ENCODE peak calls at places on chromosomes 1 and 21, in five cellular contexts. H is astrocyte of the spinal cord, G is A549, N is heart right ventricle, Q is IMR-90. M is an unnamed sample.
A peak's percentile ranks its signal among the peaks of the same experiment; 100 is the strongest.

GRCh38 chr1:28050746-28051145 is 37.7 kb downstream of the EYA3 start:
- DNase-seq in H (no peak), G (no peak), N (no peak), Q (no peak), M (no peak)

GRCh38 chr21:33039542-33039941 is 13.8 kb downstream of the OLIG2 start:
- DNase-seq in H (no peak), G (no peak), N (no peak), Q (no peak), M (peak; percentile 67)

GRCh38 chr1:162136760-162137537 is 67.5 kb downstream of the NOS1AP start:
- DNase-seq in H (peak; percentile 76), G (peak; percentile 68), N (no peak), Q (peak; percentile 85), M (no peak)

GRCh38 chr1:46520063-46520911 is 30.7 kb downstream of the DMBX1 start:
- DNase-seq in H (peak; percentile 69), G (peak; percentile 64), N (no peak), Q (peak; percentile 75), M (peak; percentile 96)

GRCh38 chr1:38173157-38173831 is 126.7 kb upstream of the POU3F1 start:
- DNase-seq in H (no peak), G (no peak), N (no peak), Q (no peak), M (no peak)

GRCh38 chr1:84020151-84020550 is 21.2 kb upstream of the TTLL7 start:
- DNase-seq in H (no peak), G (no peak), N (no peak), Q (no peak), M (no peak)

GRCh38 chr1:15736035-15736665 is at the start of gene SLC25A34:
- DNase-seq in H (no peak), G (no peak), N (peak; percentile 83), Q (no peak), M (no peak)

GRCh38 chr1:50969611-50970507 is at the start of gene CDKN2C:
- DNase-seq in H (peak; percentile 81), G (no peak), N (peak; percentile 61), Q (peak; percentile 86), M (peak; percentile 90)

GRCh38 chr1:111884772-111885443 is 104.6 kb downstream of the KCND3 start:
- DNase-seq in H (no peak), G (no peak), N (no peak), Q (no peak), M (no peak)

GRCh38 chr1:223228931-223229528 is 86.0 kb upstream of the TLR5 start:
- DNase-seq in H (no peak), G (no peak), N (no peak), Q (no peak), M (no peak)

GRCh38 chr1:81042225-81042624 is 758.5 kb upstream of the ADGRL2 start:
- DNase-seq in H (no peak), G (no peak), N (no peak), Q (no peak), M (no peak)

GRCh38 chr1:115428676-115429075 is 90.6 kb upstream of the NGF start:
- DNase-seq in H (no peak), G (no peak), N (no peak), Q (no peak), M (no peak)

GRCh38 chr1:14597343-14598006 is 1.0 kb upstream of the KAZN start:
- DNase-seq in H (peak; percentile 26), G (no peak), N (no peak), Q (no peak), M (no peak)

DNA sequence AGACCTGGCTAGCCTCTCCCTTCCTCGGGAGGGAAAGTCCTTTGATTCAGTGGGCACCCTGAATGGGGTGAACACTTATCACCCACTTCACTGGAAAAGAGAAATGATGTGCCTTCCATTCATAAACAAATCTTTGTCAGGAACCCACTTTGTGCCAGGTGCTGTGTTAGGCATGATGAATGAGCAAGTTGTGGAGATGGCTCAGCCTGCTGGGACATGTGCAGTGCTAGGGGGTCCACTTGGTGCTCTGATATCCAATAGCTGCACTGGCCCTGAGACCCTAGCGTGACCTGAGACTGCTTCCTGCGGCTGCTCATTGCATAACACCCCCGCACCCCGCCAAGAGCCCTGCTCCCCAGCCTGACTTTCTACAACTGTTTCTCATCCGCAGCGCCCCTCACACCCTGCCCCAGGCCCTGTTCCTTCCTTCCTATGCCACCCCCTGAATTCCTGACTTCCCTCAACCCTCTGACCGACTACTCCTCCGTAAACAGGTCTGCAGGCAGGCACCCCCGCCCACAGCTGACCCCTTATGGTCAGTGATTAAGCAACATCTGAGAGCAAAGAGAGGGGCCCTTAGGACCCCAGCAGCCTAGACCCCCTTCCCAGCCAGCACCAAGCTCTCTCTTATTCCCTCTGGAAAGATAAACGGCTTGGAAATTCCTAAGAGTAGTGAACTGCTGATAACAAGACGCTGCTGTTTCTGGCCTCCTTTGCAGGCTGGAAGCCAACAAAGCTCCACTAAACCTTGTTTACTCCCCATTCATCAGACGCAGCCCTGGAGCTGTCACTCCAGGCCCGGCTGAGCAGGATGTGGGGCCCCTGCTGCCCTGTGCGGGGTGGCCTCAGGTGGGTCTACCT is 12.9 kb downstream of the CSRP1 start:
- DNase-seq in H (no peak), G (no peak), N (peak; percentile 45), Q (peak; percentile 79), M (peak; percentile 79)
- H3K4me3 ChIP-seq in H (no peak overlapping the region), G (no peak overlapping the region), N (no peak overlapping the region), Q (no peak overlapping the region), M (no peak overlapping the region)

GRCh38 chr1:218459450-218459849 is 114.3 kb downstream of the TGFB2 start:
- DNase-seq in H (peak; percentile 73), G (no peak), N (peak; percentile 37), Q (no peak), M (no peak)

GRCh38 chr1:218460367-218460766 is 115.2 kb downstream of the TGFB2 start:
- DNase-seq in H (peak; percentile 92), G (peak; percentile 48), N (no peak), Q (peak; percentile 61), M (no peak)

GRCh38 chr1:218462116-218462515 is 117.0 kb downstream of the TGFB2 start:
- DNase-seq in H (no peak), G (no peak), N (no peak), Q (no peak), M (no peak)

GRCh38 chr1:218461351-218461750 is 116.2 kb downstream of the TGFB2 start:
- DNase-seq in H (no peak), G (no peak), N (no peak), Q (peak; percentile 61), M (no peak)

DNA sequence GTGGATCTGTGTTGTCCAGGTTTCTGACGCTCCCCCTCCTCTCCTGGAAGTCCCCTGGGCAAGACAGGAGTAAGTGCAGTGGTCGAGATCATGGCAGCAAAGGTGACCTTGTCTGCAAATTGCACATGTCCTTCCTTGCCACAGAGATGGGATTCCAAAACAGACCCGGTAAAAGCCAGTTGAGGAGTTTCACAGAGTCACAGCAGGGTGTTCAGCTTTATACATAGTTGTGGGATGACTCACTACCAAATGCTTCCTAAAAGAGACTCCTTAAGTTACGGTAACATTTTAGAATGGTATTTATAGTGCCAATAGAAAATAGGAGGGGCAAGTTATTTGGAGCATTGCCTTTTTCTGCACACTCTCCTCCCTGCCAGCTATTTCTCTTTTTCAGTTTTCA is 114.7 kb downstream of the TGFB2 start:
- DNase-seq in H (peak; percentile 96), G (peak; percentile 78), N (no peak), Q (peak; percentile 84), M (no peak)
- H3K4me3 ChIP-seq in H (no peak overlapping the region), G (peak overlapping the region; percentile 10), N (no peak overlapping the region), Q (no peak overlapping the region), M (no peak overlapping the region)

DNA sequence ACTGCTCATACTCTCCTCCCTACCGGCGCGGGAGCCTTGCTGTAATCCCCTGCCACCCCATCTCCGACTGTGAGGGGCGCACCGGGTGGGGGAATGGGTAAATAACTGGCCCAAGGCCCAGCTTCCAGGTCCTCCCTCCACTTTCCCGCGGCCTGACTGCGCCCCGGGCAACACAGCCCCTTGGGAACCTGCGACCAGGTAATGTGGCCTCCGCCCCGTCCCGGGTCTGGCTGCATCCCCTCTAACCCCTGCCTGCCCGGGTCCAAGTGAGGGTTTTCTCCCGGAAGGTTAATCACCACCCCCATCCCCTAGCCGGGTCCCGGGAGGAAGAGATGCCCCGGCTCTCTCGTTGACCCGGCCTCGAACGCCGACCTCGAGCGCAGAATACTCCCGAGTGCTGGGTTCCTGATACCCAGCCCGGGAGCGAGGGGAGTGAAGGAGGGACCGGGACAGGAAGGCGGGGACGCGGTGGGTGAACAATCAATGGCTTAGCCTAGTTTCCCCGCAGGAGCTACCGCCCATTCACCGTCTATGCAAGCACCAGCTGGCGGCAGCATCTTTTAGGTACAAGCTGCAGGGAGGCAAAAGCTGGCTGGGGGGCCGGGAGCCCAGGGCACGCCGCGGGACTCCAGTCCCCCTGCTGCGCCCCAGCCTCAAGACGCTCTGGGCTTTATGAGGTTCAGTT is 5.9 kb upstream of the LHX9 start:
- DNase-seq in H (no peak), G (no peak), N (no peak), Q (no peak), M (peak; percentile 70)
- H3K4me3 ChIP-seq in H (no peak overlapping the region), G (peak overlapping the region; percentile 46), N (peak overlapping the region; percentile 18), Q (no peak overlapping the region), M (peak overlapping the region; percentile 36)

DNA sequence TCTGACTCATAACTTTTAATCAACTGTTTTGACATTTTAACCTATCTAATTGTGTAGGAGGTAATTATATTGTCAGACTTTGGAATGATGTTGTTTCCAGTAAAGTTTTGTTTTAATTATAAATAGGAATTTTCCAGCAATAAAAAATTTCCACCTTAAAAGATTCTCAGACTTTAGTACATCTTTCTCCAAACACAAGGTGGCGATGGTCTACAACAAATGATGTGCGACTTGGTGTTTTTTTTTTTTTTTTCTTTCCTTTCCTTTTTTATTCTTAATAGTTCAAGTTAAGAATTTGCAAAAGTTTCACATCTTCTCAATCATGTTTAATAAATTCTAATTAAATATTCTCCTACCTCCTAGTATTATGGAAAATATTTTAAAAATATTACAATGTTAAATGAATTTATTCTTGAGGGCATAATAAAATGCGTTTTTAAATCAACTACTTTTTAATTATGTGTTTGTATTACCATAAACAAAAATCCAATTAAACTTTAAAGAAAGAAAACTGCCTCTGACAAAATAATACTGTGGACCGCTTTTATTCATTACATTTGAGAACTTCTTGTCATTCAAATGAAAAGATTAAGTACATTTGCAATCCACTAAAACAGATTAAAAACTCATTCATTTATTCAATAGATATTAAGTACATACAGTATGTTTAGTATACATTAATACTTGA is 4.4 kb upstream of the ADAMTS1 start:
- DNase-seq in H (peak; percentile 75), G (no peak), N (no peak), Q (peak; percentile 80), M (no peak)
- H3K4me3 ChIP-seq in H (no peak overlapping the region), G (no peak overlapping the region), N (peak overlapping the region; percentile 5), Q (no peak overlapping the region), M (no peak overlapping the region)

GRCh38 chr1:150564051-150564991 is 15.1 kb downstream of the MCL1 start:
- DNase-seq in H (peak; percentile 37), G (no peak), N (no peak), Q (no peak), M (no peak)

GRCh38 chr1:150566589-150567340 is 12.6 kb downstream of the MCL1 start:
- DNase-seq in H (no peak), G (no peak), N (no peak), Q (no peak), M (no peak)

GRCh38 chr1:150567341-150567716 is 12.1 kb downstream of the MCL1 start:
- DNase-seq in H (no peak), G (no peak), N (no peak), Q (peak; percentile 40), M (no peak)

GRCh38 chr1:150567717-150568561 is 11.5 kb downstream of the MCL1 start:
- DNase-seq in H (peak; percentile 99), G (peak; percentile 43), N (no peak), Q (peak; percentile 98), M (peak; percentile 92)

GRCh38 chr1:150568567-150568966 is 10.8 kb downstream of the MCL1 start:
- DNase-seq in H (no peak), G (no peak), N (no peak), Q (no peak), M (no peak)
- H3K4me3 ChIP-seq in H (no peak overlapping the region), G (no peak overlapping the region), N (peak overlapping the region; percentile 47), Q (no peak overlapping the region), M (no peak overlapping the region)

M was measured in WERI-Rb-1.